ENCODE peak calls at places on chromosome 7, in eight cellular contexts. Z, L, A, M, Q, S, D and H are unnamed samples.

GRCh38 chr7:28503396-28503795 is 91.1 kb downstream of the CREB5 start:
- DNase-seq in S (no peak), Z (no peak), Q (no peak), M (no peak), D (no peak), A (no peak), L (no peak), H (no peak)

GRCh38 chr7:92133133-92133736 is 1.0 kb downstream of the CYP51A1 start:
- DNase-seq in M (no peak), D (no peak), Q (no peak), A (peak), L (no peak), S (peak), Z (no peak), H (no peak)

GRCh38 chr7:23357190-23358093 is 58.3 kb downstream of the MALSU1 start:
- DNase-seq in A (peak), M (peak), Q (no peak), S (peak), D (no peak), L (no peak), Z (peak), H (no peak)

GRCh38 chr7:157825325-157825724 is 488.5 kb downstream of the DNAJB6 start:
- DNase-seq in Q (no peak), A (no peak), L (no peak), Z (no peak), S (no peak), D (no peak), M (no peak), H (no peak)

GRCh38 chr7:138919912-138920311 is 61.3 kb downstream of the KIAA1549 start:
- DNase-seq in L (no peak), M (no peak), Q (no peak), Z (no peak), S (no peak), D (no peak), A (no peak), H (no peak)

GRCh38 chr7:121797283-121798037 is 75.5 kb upstream of the PTPRZ1 start:
- DNase-seq in S (peak), A (peak), Q (no peak), L (no peak), M (peak), Z (no peak), D (no peak), H (no peak)

GRCh38 chr7:45683556-45684148 is 109.5 kb downstream of the ADCY1 start:
- DNase-seq in S (no peak), Z (no peak), M (no peak), Q (no peak), A (no peak), L (no peak), D (no peak), H (no peak)

GRCh38 chr7:2734761-2735571 is 47.0 kb downstream of the AMZ1 start:
- DNase-seq in M (no peak), L (no peak), A (no peak), D (no peak), Q (no peak), Z (no peak), S (no peak), H (no peak)

GRCh38 chr7:42854521-42855118 is 57.2 kb downstream of the C7orf25 start:
- DNase-seq in A (no peak), D (no peak), L (no peak), Q (no peak), S (no peak), M (no peak), Z (no peak), H (no peak)

GRCh38 chr7:131110294-131111080 is 217.2 kb upstream of the MKLN1 start:
- DNase-seq in Q (no peak), L (no peak), S (peak), D (no peak), M (peak), A (peak), Z (no peak), H (no peak)

GRCh38 chr7:140342732-140343514 is 55.4 kb downstream of the SLC37A3 start:
- DNase-seq in Q (no peak), A (peak), S (peak), L (peak), Z (peak), D (no peak), M (peak), H (peak)

GRCh38 chr7:127943541-127944521 is 87.4 kb downstream of the LRRC4 start:
- DNase-seq in M (peak), A (peak), Z (no peak), S (peak), D (no peak), L (no peak), Q (no peak), H (no peak)

GRCh38 chr7:47484923-47485639 is 96.8 kb downstream of the TNS3 start:
- DNase-seq in Q (no peak), Z (no peak), A (no peak), D (no peak), M (no peak), L (no peak), S (no peak), H (no peak)

GRCh38 chr7:100102950-100103840 is 1.8 kb downstream of the AP4M1 start:
- DNase-seq in Q (no peak), A (peak), L (no peak), M (peak), D (peak), Z (no peak), S (peak), H (no peak)

GRCh38 chr7:81210092-81211064 is 291.5 kb upstream of the SEMA3C start:
- DNase-seq in A (peak), D (no peak), M (peak), Z (no peak), Q (no peak), L (no peak), S (peak), H (no peak)

DNA sequence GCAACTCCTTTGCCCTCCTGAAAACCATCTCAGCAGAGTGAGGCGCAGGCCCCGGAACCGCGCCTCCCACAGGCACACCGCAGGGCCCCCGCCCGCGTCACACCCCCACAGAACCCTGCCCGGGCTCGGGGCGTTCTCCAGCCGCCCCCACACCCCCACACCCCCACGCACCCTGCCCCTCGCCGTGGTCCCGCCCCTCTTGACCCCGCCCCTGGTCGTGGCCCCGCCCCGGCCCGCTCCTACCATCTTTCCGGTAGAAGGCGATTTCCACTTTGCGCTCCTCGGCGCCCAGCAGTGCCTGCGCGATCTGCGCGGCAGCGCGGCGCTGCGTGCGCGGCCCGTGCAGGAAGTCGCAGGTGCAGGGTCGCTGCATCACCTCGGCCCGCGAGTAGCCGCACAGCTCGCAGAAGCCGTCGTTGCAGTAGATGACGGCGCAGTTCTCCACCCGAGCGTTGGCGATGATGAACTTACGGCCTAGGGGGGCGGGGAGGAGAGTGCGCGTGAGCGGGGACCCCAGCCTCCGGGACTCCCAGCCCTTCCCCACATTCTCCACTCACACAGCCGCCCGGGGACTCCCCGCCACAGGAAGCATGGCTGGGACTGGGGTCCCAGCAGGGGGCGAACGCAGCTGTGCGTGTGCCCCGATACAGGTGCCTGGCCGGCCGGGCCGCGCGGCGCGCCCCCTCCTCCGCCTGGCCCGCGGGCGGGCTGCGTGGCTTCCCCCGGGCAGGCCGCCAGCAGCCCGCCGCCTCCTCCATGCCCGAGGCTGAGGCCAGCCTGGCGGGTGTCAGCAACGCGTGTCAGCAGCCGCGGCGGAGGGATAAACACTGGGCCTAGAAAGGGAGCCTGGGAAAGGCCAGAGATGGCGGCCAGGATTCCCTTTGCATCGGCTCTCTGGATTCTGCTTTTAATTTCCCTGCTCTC is 3.4 kb downstream of the KCNH2 start:
- DNase-seq in A (no peak), D (peak), M (no peak), L (peak), S (peak), Q (peak), Z (peak), H (peak)
- TF ChIP-seq CTCF in A (no peak), D (peak), M (no peak), L (peak), S (peak), Q (no peak), Z (peak), H (peak)

DNA sequence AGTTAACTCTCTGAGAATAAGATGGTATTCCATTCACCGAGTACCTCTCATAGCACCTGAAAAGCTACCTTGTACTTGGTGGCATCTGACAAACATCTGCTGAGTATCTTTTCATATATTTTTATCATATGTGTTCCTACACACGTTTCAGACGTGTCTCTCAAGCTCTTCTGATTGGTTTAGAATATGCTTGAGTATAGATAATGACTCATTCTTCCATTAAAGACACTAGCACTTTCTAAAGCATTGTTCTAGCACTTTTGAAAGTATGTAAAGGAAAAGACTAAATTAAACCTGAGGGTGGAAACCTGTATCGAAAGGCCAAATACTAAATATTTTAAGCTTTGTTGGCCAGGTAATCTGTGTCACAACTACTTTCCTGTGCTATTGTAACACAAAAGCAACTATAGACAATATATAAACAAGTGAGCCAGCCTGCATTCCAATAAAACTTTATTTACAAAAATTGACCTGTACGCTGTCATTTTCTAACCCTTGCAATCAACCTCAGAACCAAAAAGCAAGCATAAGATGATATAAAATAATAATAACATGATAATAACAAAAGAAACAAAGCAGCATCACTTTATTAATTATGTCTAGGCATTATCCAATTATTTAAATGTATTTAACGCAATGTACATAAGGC is 95.3 kb downstream of the DGKI start:
- DNase-seq in M (no peak), Q (no peak), D (no peak), S (no peak), L (no peak), A (no peak), Z (no peak), H (no peak)
- TF ChIP-seq CTCF in M (no peak), Q (no peak), D (no peak), S (no peak), L (no peak), A (no peak), Z (no peak), H (no peak)

DNA sequence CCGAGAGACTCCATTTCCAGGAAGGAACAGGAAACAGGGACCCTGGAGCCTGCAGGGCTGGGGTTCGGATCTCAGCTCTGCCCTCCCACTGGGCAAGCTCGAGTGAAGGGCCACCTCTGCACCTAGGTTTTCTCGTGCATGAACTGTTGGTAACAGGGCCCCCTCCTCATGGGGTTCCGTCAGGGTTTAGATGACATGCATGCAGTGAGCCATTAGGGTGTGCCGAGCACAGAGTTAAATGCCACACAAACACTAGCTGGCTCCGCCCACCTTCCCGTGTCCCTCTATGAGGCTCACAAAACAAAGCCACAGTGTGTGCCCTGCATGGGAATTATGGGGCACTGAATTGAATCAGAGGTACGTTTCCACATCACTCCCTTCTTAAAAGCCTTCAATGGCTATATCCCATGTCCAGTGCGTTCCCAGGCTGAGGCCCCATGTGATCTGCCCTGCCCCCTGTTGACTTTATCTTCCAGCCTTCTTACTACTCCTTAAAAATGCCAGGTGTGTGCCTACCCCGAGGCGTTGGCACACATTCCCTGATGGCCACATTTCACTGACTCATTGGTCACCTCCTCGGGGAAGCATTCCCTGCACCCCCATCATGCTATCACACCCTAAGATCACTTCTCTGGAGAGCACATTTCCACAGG is 35.8 kb downstream of the GSDME start:
- DNase-seq in D (peak), Z (peak), Q (no peak), S (no peak), A (no peak), L (no peak), M (no peak), H (no peak)
- TF ChIP-seq CTCF in D (no peak), Z (peak), Q (no peak), S (no peak), A (no peak), L (no peak), M (no peak), H (no peak)

GRCh38 chr7:74275401-74275881 is 13.8 kb upstream of the CLIP2 start:
- DNase-seq in Q (no peak), M (no peak), A (no peak), L (peak), S (no peak), Z (peak), D (no peak), H (peak)
- TF ChIP-seq CTCF in Q (peak), M (peak), A (peak), L (peak), S (peak), Z (peak), D (peak), H (peak)

GRCh38 chr7:150610193-150610592 is 22.0 kb downstream of the GIMAP6 start:
- DNase-seq in M (no peak), A (no peak), Z (no peak), L (no peak), D (no peak), Q (no peak), S (no peak), H (no peak)
- TF ChIP-seq CTCF in M (no peak), A (no peak), Z (no peak), L (no peak), D (no peak), Q (no peak), S (no peak), H (no peak)

DNA sequence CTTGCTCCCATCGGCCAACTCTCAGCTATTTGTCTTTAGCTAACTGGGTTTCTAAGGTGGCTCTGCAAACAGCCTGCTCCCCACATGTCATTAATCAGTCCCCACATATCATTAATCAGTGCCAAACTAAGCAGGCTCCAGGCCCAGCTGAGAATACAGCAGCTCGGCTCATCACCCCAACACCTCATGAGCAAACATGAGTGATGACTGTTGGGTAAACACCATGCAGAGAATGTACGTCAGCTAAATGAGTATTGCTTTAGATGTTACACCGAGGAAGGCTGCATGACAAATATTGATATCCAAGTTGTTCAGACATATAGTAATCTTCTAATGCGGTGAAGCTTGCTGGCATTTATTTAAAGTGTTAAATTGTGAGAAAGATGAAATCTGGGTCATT is 187.5 kb upstream of the AOAH start:
- DNase-seq in A (peak), S (no peak), L (no peak), D (no peak), Q (no peak), Z (no peak), M (no peak), H (no peak)
- TF ChIP-seq CTCF in A (no peak), S (no peak), L (no peak), D (no peak), Q (no peak), Z (no peak), M (no peak), H (no peak)